ENCODE peak calls at places on chromosome 5, in ten cellular contexts. L, V, H, K, T, X, J, P, B and C are unnamed samples.

GRCh38 chr5:159786901-159787691 is 129.2 kb upstream of the ADRA1B start:
- DNase-seq in H (no peak), V (no peak), X (no peak), T (no peak), K (no peak), L (no peak), B (no peak), J (peak), P (no peak), C (peak)

GRCh38 chr5:107781451-107781850 is 110.7 kb upstream of the EFNA5 start:
- DNase-seq in X (no peak), T (no peak), H (no peak), L (no peak), K (no peak), J (peak), B (no peak), P (peak), V (no peak), C (no peak)

GRCh38 chr5:168215646-168216045 is 75.8 kb upstream of the WWC1 start:
- DNase-seq in H (no peak), P (peak), L (no peak), B (no peak), V (no peak), K (peak), T (no peak), X (no peak), J (no peak), C (no peak)

GRCh38 chr5:55934117-55934613 is 60.6 kb downstream of the IL6ST start:
- DNase-seq in K (no peak), X (no peak), J (no peak), L (no peak), B (no peak), P (no peak), V (peak), H (no peak), T (no peak), C (no peak)

GRCh38 chr5:80502795-80503194 is 14.9 kb downstream of the FAM151B start:
- DNase-seq in T (no peak), V (no peak), X (no peak), L (no peak), P (no peak), H (no peak), B (no peak), K (no peak), J (no peak), C (no peak)

GRCh38 chr5:127985811-127986325 is 97.7 kb upstream of the SLC12A2 start:
- DNase-seq in P (no peak), H (no peak), B (no peak), X (no peak), J (no peak), K (no peak), V (no peak), T (no peak), L (no peak), C (no peak)

GRCh38 chr5:110087829-110088228 is 398.1 kb downstream of the MAN2A1 start:
- DNase-seq in X (no peak), H (no peak), L (no peak), J (no peak), V (no peak), P (no peak), T (no peak), K (no peak), B (no peak), C (no peak)

GRCh38 chr5:138504799-138505198 is 38.2 kb downstream of the ETF1 start:
- DNase-seq in K (no peak), B (no peak), V (peak), T (no peak), P (no peak), J (no peak), X (no peak), H (no peak), L (no peak), C (no peak)

GRCh38 chr5:145830594-145830993 is 4.5 kb downstream of the PRELID2 start:
- DNase-seq in B (no peak), T (no peak), P (no peak), J (no peak), L (no peak), X (no peak), K (no peak), V (no peak), H (no peak), C (no peak)

GRCh38 chr5:175573493-175574269 is 84.2 kb upstream of the HRH2 start:
- DNase-seq in L (no peak), H (no peak), K (no peak), T (no peak), V (no peak), P (no peak), B (no peak), J (no peak), X (no peak), C (peak)

GRCh38 chr5:171647043-171647899 is 138.3 kb upstream of the SMIM23 start:
- DNase-seq in J (peak), T (no peak), P (no peak), X (no peak), L (no peak), K (no peak), B (no peak), V (no peak), H (no peak), C (no peak)

GRCh38 chr5:36177154-36177553 is 25.2 kb downstream of the SKP2 start:
- DNase-seq in H (no peak), J (no peak), X (no peak), B (peak), K (no peak), L (no peak), V (no peak), P (no peak), T (no peak), C (no peak)

GRCh38 chr5:14880688-14881087 is 9.1 kb upstream of the ANKH start:
- DNase-seq in L (no peak), B (no peak), X (no peak), H (no peak), K (no peak), V (no peak), J (peak), T (no peak), P (no peak), C (no peak)